ENCODE peak calls at places on chromosomes 2 and 18, in five cellular contexts. D is H9, Y is neuronal stem cell, P is H1, J is mesenchymal stem cell. M is an unnamed sample.

GRCh38 chr2:239498981-239499633 is 98.3 kb upstream of the HDAC4 start:
- DNase-seq in D (no peak), Y (no peak), P (no peak), J (no peak), M (no peak)

GRCh38 chr2:174699993-174700766 is 64.1 kb downstream of the CHRNA1 start:
- DNase-seq in D (no peak), Y (peak), P (no peak), J (peak), M (no peak)

GRCh38 chr2:235495373-235496238 is 1.8 kb downstream of the AGAP1 start:
- DNase-seq in D (no peak), Y (no peak), P (no peak), J (no peak), M (no peak)

GRCh38 chr18:456361-456821 is 44.1 kb downstream of the COLEC12 start:
- DNase-seq in D (no peak), Y (no peak), P (no peak), J (peak), M (no peak)

GRCh38 chr2:223989860-223990237 is 32.6 kb downstream of the MRPL44 start:
- DNase-seq in D (no peak), Y (no peak), P (no peak), J (no peak), M (no peak)

GRCh38 chr2:101307950-101308431 is 510 bp downstream of the RNF149 start:
- DNase-seq in D (no peak), Y (no peak), P (no peak), J (peak), M (peak)

GRCh38 chr2:54574107-54574859 is 118.2 kb downstream of the SPTBN1 start:
- DNase-seq in D (no peak), Y (no peak), P (no peak), J (peak), M (peak)

GRCh38 chr2:113197347-113198047 is 23.7 kb downstream of the PSD4 start:
- DNase-seq in D (peak), Y (no peak), P (no peak), J (no peak), M (no peak)

DNA sequence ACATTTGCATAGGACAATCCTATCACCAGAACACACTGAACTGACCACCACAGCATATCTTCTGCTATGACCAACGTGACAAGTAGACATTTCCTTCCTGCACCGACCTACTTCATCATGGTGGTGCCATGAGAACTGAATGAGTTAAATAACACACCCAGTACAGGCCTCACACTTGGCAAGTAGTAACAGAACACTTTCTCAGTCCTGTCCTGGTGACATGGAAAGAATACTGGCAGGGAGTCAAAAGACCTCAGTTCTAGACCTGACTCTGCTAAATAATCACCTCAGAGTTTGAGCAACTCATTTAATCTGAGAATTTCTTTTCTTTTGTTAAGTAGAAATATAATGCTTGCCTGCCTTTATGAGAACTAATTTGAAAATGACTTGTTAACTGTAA is 186.3 kb upstream of the SMAD7 start:
- DNase-seq in D (no peak), Y (no peak), P (no peak), J (no peak), M (no peak)
- H2BK12ac ChIP-seq in D (no peak), Y (no peak), P (no peak), J (no peak), M (no peak)

GRCh38 chr2:109202486-109202885 is 73.5 kb downstream of the SH3RF3 start:
- DNase-seq in D (no peak), Y (no peak), P (no peak), J (no peak), M (no peak)
- H2AFZ ChIP-seq in D (no peak), Y (no peak), P (no peak), J (no peak), M (no peak)

DNA sequence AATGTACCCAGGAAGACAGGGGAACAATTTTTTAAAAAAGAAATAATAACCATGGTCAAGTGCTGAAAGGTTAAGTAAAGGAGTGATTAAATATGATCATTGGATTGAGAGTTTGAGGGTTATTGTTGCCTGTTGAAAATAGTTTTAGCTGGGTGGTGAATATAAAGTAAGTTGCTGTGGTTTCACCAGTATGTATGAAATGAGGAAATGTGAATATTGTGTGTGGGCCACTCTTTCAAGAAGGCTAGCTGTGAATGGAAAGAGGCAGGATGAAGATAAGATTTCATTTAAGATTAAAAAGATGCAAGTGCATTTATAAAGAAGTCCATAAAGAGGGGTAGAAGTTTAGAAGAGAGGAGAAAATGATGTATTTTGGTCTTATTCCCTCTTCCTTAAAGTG is 53.8 kb downstream of the GULP1 start:
- DNase-seq in D (no peak), Y (no peak), P (no peak), J (no peak), M (no peak)
- H3K4ac ChIP-seq in D (no peak), Y (no peak), P (no peak), J (no peak), M (no peak)

DNA sequence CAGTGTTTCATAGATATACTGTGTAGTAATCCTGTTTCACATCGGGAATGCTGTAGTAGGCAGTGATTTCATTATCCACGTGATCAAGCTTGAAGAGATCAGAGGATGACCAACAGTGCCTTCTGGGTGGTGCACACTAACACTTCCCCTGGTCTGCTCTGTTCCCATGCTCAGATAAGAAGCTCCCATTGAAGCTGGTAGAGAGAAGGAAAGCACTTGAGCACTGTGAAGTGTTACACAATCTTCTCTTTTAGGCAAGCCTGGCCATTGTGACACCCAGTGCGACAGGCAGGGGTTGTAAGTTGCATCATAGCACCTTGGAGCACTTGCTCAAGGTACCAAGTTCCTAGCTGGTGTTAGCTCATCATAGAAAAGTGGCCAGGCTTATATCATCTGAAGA is 30.6 kb upstream of the GPD2 start:
- DNase-seq in D (no peak), Y (no peak), P (no peak), J (peak), M (peak)
- H2BK12ac ChIP-seq in D (no peak), Y (no peak), P (no peak), J (no peak), M (no peak)

GRCh38 chr18:31723998-31724711 is 36.5 kb downstream of the SLC25A52 start:
- DNase-seq in D (no peak), Y (no peak), P (no peak), J (no peak), M (no peak)
- H2AFZ ChIP-seq in D (no peak), Y (peak), P (peak), J (no peak), M (no peak)

GRCh38 chr2:207334309-207334630 is 168.5 kb upstream of the KLF7 start:
- DNase-seq in D (no peak), Y (no peak), P (no peak), J (no peak), M (no peak)
- H3K4ac ChIP-seq in D (no peak), Y (no peak), P (no peak), J (peak), M (peak)

GRCh38 chr2:213098612-213099011 is 52.8 kb downstream of the IKZF2 start:
- DNase-seq in D (no peak), Y (no peak), P (no peak), J (no peak), M (peak)
- H2BK12ac ChIP-seq in D (no peak), Y (no peak), P (no peak), J (no peak), M (no peak)

GRCh38 chr18:8686556-8686955 is 18.8 kb upstream of the MTCL1 start:
- DNase-seq in D (no peak), Y (no peak), P (no peak), J (no peak), M (no peak)

GRCh38 chr18:8684577-8684976 is 20.8 kb upstream of the MTCL1 start:
- DNase-seq in D (no peak), Y (no peak), P (no peak), J (no peak), M (no peak)

GRCh38 chr18:8685914-8686216 is 19.5 kb upstream of the MTCL1 start:
- DNase-seq in D (no peak), Y (no peak), P (no peak), J (no peak), M (no peak)

GRCh38 chr18:8688428-8688827 is 16.9 kb upstream of the MTCL1 start:
- DNase-seq in D (no peak), Y (no peak), P (no peak), J (no peak), M (no peak)

DNA sequence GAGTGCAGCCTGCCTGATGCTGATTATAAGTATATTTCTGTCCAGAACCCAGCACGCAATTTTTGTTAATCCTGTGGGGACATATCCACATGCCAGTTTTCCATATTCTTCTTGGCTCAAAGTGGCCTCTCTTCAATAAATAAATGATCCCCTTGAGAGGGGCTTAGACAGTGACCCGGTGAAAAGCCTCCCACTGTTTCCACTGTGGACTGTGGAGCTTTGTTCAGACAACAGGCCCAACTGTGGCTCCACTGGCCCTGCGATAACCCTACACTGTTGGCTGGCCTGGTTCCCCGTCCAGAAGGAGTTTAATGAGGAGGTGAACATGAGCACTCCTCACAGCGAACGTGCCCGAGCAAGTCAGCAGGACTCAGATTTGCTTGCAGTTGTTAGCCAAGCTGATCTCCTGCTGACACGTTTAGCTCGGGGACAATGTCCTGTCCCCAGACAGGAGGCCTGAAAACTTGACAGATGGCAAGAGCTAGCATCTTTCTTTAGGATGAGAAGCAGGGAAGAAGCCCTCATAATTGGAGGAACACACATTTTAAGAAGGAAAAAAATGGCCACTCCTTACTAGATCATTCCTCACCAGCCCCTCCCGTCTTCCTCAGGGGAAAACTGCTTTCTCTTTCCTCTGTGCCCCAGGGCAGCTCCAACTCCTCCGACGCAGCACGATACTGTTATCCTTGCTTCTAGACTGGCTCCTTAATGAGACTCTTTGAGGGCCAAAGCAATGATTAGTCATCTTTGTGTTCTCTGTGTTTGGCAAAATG is 20.0 kb upstream of the MTCL1 start:
- DNase-seq in D (no peak), Y (no peak), P (no peak), J (no peak), M (no peak)
- H2AFZ ChIP-seq in D (no peak), Y (peak), P (peak), J (no peak), M (no peak)

DNA sequence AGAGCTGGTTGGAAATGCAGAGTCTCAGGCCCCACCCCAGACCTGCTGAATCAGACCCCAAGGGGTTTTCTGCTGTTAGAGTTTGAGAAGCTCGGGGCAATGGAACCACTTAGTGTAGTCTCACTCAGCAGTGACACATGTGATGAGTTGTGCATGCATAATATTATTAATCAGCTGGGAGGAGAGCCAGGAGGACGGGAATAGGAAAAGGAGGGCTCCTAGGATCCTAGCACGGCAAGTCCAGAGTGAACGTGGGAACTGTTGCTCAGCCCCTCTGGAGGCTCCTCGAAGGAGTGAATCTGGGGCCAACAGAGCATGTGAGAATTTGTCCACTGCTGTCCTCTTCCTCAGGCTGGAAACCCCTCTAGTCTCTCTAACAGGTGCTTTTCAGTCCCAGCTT is 87.1 kb downstream of the HS1BP3 start:
- DNase-seq in D (no peak), Y (no peak), P (no peak), J (no peak), M (no peak)
- H3K4ac ChIP-seq in D (no peak), Y (no peak), P (no peak), J (no peak), M (peak)

GRCh38 chr18:8963876-8964275 is 138.6 kb upstream of the NDUFV2 start:
- DNase-seq in D (no peak), Y (no peak), P (no peak), J (no peak), M (no peak)
- H2BK12ac ChIP-seq in D (no peak), Y (no peak), P (no peak), J (no peak), M (no peak)